ENCODE peak calls at places on chromosomes 7 and 10, in nine cellular contexts. D is ACHN; K is T1000; J is PC-3; Z is NCI-H1417; Y is renal cortical epithelial cell; P is CD8-positive, alpha-beta T cell; M is endothelial cell; H is Jurkat, Clone E6-1. R is an unnamed sample.

GRCh38 chr7:151057038-151057736 is 510 bp downstream of the CDK5 start:
- DNase-seq in K (no peak), H (no peak), M (no peak), P (no peak), Y (no peak), D (no peak), Z (no peak), J (no peak), R (no peak)

GRCh38 chr10:77223532-77224460 is 413.8 kb downstream of the KCNMA1 start:
- DNase-seq in K (no peak), P (no peak), J (peak; percentile 50), D (peak; percentile 5), M (no peak), Y (no peak), H (no peak), Z (no peak), R (peak; percentile 13)

GRCh38 chr7:157495594-157495993 is 158.8 kb downstream of the DNAJB6 start:
- DNase-seq in D (no peak), Z (no peak), Y (no peak), J (no peak), H (no peak), M (no peak), K (no peak), P (peak; percentile 10), R (no peak)

GRCh38 chr7:38463277-38464224 is 167.6 kb downstream of the AMPH start:
- DNase-seq in Z (no peak), M (no peak), H (peak; percentile 37), J (peak; percentile 27), D (no peak), Y (no peak), K (peak; percentile 29), P (peak; percentile 83), R (peak; percentile 17)

GRCh38 chr10:108249940-108250339 is 1085.4 kb upstream of the SORCS1 start:
- DNase-seq in M (no peak), P (no peak), K (no peak), D (peak; percentile 3), Z (no peak), Y (no peak), J (no peak), H (peak; percentile 25), R (no peak)

GRCh38 chr7:27478104-27478503 is 184.6 kb downstream of the HIBADH start:
- DNase-seq in K (no peak), J (peak; percentile 18), H (no peak), P (no peak), M (no peak), Y (peak; percentile 5), D (no peak), Z (no peak), R (no peak)

GRCh38 chr10:132547421-132547861 is 9.9 kb downstream of the INPP5A start:
- DNase-seq in K (no peak), M (no peak), Z (no peak), J (no peak), D (no peak), H (no peak), Y (no peak), P (peak; percentile 42), R (no peak)

GRCh38 chr10:12973149-12973718 is 28.3 kb downstream of the CCDC3 start:
- DNase-seq in Y (no peak), Z (peak; percentile 11), P (no peak), M (no peak), D (no peak), H (no peak), K (no peak), J (no peak), R (no peak)

GRCh38 chr10:107214261-107214660 is 49.8 kb upstream of the SORCS1 start:
- DNase-seq in H (no peak), D (no peak), Z (no peak), P (no peak), M (no peak), K (no peak), Y (no peak), J (no peak), R (no peak)

GRCh38 chr7:112132123-112132694 is 74.0 kb downstream of the DOCK4 start:
- DNase-seq in P (no peak), M (no peak), K (no peak), J (no peak), D (no peak), H (no peak), Z (peak; percentile 48), Y (no peak), R (no peak)

GRCh38 chr10:124588736-124589451 is 127.3 kb downstream of the LHPP start:
- DNase-seq in Y (peak; percentile 32), D (no peak), Z (peak; percentile 31), H (no peak), K (no peak), J (peak; percentile 8), P (no peak), M (no peak), R (no peak)

GRCh38 chr10:31749981-31750850 is 178.4 kb downstream of the ARHGAP12 start:
- DNase-seq in D (no peak), M (no peak), J (no peak), H (no peak), P (no peak), K (no peak), Z (peak; percentile 91), Y (no peak), R (peak; percentile 50)

GRCh38 chr7:39084344-39084743 is 106.6 kb downstream of the POU6F2 start:
- DNase-seq in Z (peak; percentile 98), M (no peak), H (no peak), J (no peak), P (no peak), D (no peak), K (no peak), Y (no peak), R (no peak)

GRCh38 chr10:62327897-62328296 is 46.3 kb upstream of the ZNF365 start:
- DNase-seq in Y (peak; percentile 30), H (no peak), K (no peak), D (no peak), Z (no peak), J (no peak), P (no peak), M (no peak), R (no peak)

R was measured in NCI-H2171.